ENCODE peak calls at places on chromosomes 16 and 17, in eight cellular contexts. J is NCI-H1105 treated with DMSO at 0.1 percent for 48 hours, B is psoas muscle, Z is cerebellum, V is cerebellar cortex, A is nucleus accumbens, E is left lung, S is adrenal gland. I is an unnamed sample.
A peak's percentile ranks its signal among the peaks of the same experiment; 100 is the strongest.

GRCh38 chr17:75799402-75799801 is 14.8 kb downstream of the UNK start:
- DNase-seq in V (no peak), E (no peak), A (no peak), B (no peak), S (no peak), Z (no peak), J (no peak), I (no peak)

GRCh38 chr16:47467501-47467900 is 6.4 kb downstream of the PHKB start:
- DNase-seq in S (no peak), V (no peak), E (no peak), A (no peak), J (no peak), B (no peak), Z (no peak), I (no peak)

GRCh38 chr16:19215705-19216104 is 47.7 kb downstream of the SYT17 start:
- DNase-seq in S (no peak), E (no peak), B (no peak), J (no peak), V (no peak), A (no peak), Z (no peak), I (no peak)

GRCh38 chr16:55825115-55825728 is 7.7 kb downstream of the CES1 start:
- DNase-seq in V (no peak), A (no peak), E (no peak), J (no peak), Z (no peak), B (no peak), S (no peak), I (no peak)

GRCh38 chr17:973053-973452 is 6.5 kb downstream of the NXN start:
- DNase-seq in B (no peak), Z (no peak), S (no peak), V (no peak), A (no peak), J (no peak), E (no peak), I (no peak)

GRCh38 chr17:65519471-65519870 is 42.0 kb downstream of the AXIN2 start:
- DNase-seq in A (no peak), E (no peak), J (no peak), Z (no peak), B (no peak), V (no peak), S (no peak), I (no peak)

GRCh38 chr16:59632266-59632855 is 898.2 kb upstream of the GOT2 start:
- DNase-seq in A (no peak), V (no peak), Z (no peak), S (no peak), B (no peak), E (no peak), J (no peak), I (no peak)

GRCh38 chr16:11252482-11252931 is 3.5 kb downstream of the SOCS1 start:
- DNase-seq in Z (no peak), J (no peak), S (no peak), B (no peak), E (no peak), A (no peak), V (no peak), I (no peak)

GRCh38 chr16:12340151-12340733 is 363.7 kb downstream of the SNX29 start:
- DNase-seq in S (peak; percentile 34), E (no peak), Z (no peak), A (no peak), V (no peak), J (peak; percentile 73), B (no peak), I (no peak)

GRCh38 chr17:47184671-47185070 is 4.4 kb downstream of the CDC27 start:
- DNase-seq in A (no peak), B (no peak), J (no peak), E (no peak), V (no peak), Z (no peak), S (no peak), I (no peak)

GRCh38 chr16:83717814-83718213 is 90.0 kb upstream of the HSBP1 start:
- DNase-seq in B (no peak), J (no peak), S (no peak), Z (no peak), E (no peak), V (peak; percentile 5), A (peak; percentile 5), I (no peak)

GRCh38 chr16:18834873-18835272 is 33.5 kb upstream of the ARL6IP1 start:
- DNase-seq in A (no peak), V (no peak), J (no peak), E (no peak), Z (no peak), B (no peak), S (no peak), I (no peak)

GRCh38 chr16:76913046-76913445 is 277.9 kb upstream of the MON1B start:
- DNase-seq in E (no peak), J (no peak), Z (no peak), B (no peak), V (no peak), A (no peak), S (no peak), I (no peak)

GRCh38 chr16:67407176-67407787 is 9.0 kb downstream of the ZDHHC1 start:
- DNase-seq in Z (no peak), E (no peak), S (no peak), A (no peak), B (no peak), J (no peak), V (no peak), I (no peak)

GRCh38 chr17:69654981-69655581 is 240.6 kb downstream of the MAP2K6 start:
- DNase-seq in B (no peak), S (peak; percentile 3), E (no peak), J (no peak), Z (no peak), A (no peak), V (no peak), I (no peak)

GRCh38 chr16:12097523-12098428 is 121.2 kb downstream of the SNX29 start:
- DNase-seq in A (peak; percentile 31), J (no peak), E (no peak), Z (no peak), B (no peak), S (peak; percentile 70), V (no peak), I (peak; percentile 4)

GRCh38 chr16:10981697-10982216 is 37.4 kb downstream of the CLEC16A start:
- DNase-seq in J (no peak), B (no peak), A (no peak), E (no peak), S (no peak), V (no peak), Z (no peak), I (no peak)

GRCh38 chr17:78357687-78358537 is 2.0 kb downstream of the SOCS3 start:
- DNase-seq in E (no peak), V (no peak), S (no peak), A (no peak), B (peak; percentile 40), Z (no peak), J (no peak), I (no peak)

GRCh38 chr17:45311762-45312476 is 4.9 kb downstream of the MAP3K14 start:
- DNase-seq in B (peak; percentile 88), A (no peak), S (peak; percentile 83), J (no peak), V (no peak), E (no peak), Z (no peak), I (peak; percentile 24)

GRCh38 chr17:19381741-19382444 is 3.6 kb downstream of the MAPK7 start:
- DNase-seq in V (no peak), A (no peak), Z (no peak), S (no peak), B (no peak), J (no peak), E (no peak), I (no peak)

GRCh38 chr16:85308585-85309540 is 196.6 kb upstream of the CIBAR2 start:
- DNase-seq in V (no peak), S (no peak), E (no peak), A (no peak), B (no peak), Z (no peak), J (no peak), I (no peak)

GRCh38 chr17:9436629-9437028 is 139.0 kb downstream of the STX8 start:
- DNase-seq in J (no peak), Z (no peak), S (no peak), A (no peak), B (no peak), E (no peak), V (peak; percentile 4), I (no peak)

GRCh38 chr16:68367440-68367839 is 56.6 kb downstream of the PRMT7 start:
- DNase-seq in V (no peak), B (no peak), E (peak; percentile 76), A (no peak), J (no peak), Z (no peak), S (no peak), I (no peak)

GRCh38 chr17:77456951-77457548 is 316.3 kb downstream of the SEC14L1 start:
- DNase-seq in B (no peak), Z (no peak), V (no peak), S (no peak), A (no peak), E (peak; percentile 78), J (no peak), I (no peak)

GRCh38 chr17:74089869-74090464 is 113.5 kb upstream of the RPL38 start:
- DNase-seq in V (peak; percentile 41), B (no peak), Z (no peak), A (no peak), J (no peak), S (peak; percentile 55), E (no peak), I (peak; percentile 20)

GRCh38 chr17:46978489-46979022 is 497 bp downstream of the RPRML start:
- DNase-seq in E (no peak), B (no peak), A (no peak), Z (no peak), J (no peak), V (peak; percentile 29), S (no peak), I (peak; percentile 32)

GRCh38 chr16:53084141-53084541 is 29.4 kb downstream of the CHD9 start:
- DNase-seq in E (no peak), B (no peak), J (no peak), Z (no peak), S (peak; percentile 49), A (no peak), V (no peak), I (no peak)

GRCh38 chr17:81519284-81520020 is 6.9 kb upstream of the ACTG1 start:
- DNase-seq in Z (no peak), S (peak; percentile 60), B (peak; percentile 58), J (peak; percentile 52), E (peak; percentile 93), V (no peak), A (no peak), I (no peak)

GRCh38 chr17:16465861-16466338 is 26.1 kb downstream of the LRRC75A start:
- DNase-seq in Z (no peak), V (no peak), E (no peak), A (no peak), S (no peak), B (no peak), J (no peak), I (no peak)

GRCh38 chr17:76078859-76079576 is at the start of gene ZACN:
- DNase-seq in J (peak; percentile 21), E (no peak), Z (no peak), B (no peak), V (no peak), S (no peak), A (no peak), I (no peak)

GRCh38 chr17:49548051-49548505 is 27.6 kb upstream of the NXPH3 start:
- DNase-seq in E (no peak), J (no peak), Z (no peak), B (no peak), V (no peak), A (no peak), S (no peak), I (no peak)

GRCh38 chr16:29154100-29154499 is 169.2 kb downstream of the LAT start:
- DNase-seq in S (no peak), B (no peak), J (no peak), V (no peak), A (no peak), E (peak; percentile 49), Z (no peak), I (no peak)

I was measured in G401.